ENCODE peak calls at places on chromosomes 4 and X, in five cellular contexts. One of them, this sample, is unnamed.

GRCh38 chrX:68490644-68491043 is 8.2 kb upstream of the YIPF6 start:
- DNase-seq in GM12865: peak
- DNase-seq in T follicular helper cell: no peak
- DNase-seq in gastrocnemius medialis: no peak
- DNase-seq in ELF-1: no peak
- DNase-seq in this sample: peak

GRCh38 chrX:101656817-101657216 is 2.8 kb downstream of the ARMCX2 start:
- DNase-seq in GM12865: no peak
- DNase-seq in T follicular helper cell: no peak
- DNase-seq in gastrocnemius medialis: no peak
- DNase-seq in ELF-1: no peak
- DNase-seq in this sample: no peak

GRCh38 chr4:26213317-26213716 is 107.5 kb upstream of the RBPJ start:
- DNase-seq in GM12865: no peak
- DNase-seq in T follicular helper cell: no peak
- DNase-seq in gastrocnemius medialis: no peak
- DNase-seq in ELF-1: no peak
- DNase-seq in this sample: no peak

GRCh38 chr4:38080575-38080974 is 120.4 kb downstream of the PTTG2 start:
- DNase-seq in GM12865: no peak
- DNase-seq in T follicular helper cell: no peak
- DNase-seq in gastrocnemius medialis: no peak
- DNase-seq in ELF-1: no peak
- DNase-seq in this sample: no peak

GRCh38 chrX:17860811-17861495 is at the start of gene RAI2:
- DNase-seq in GM12865: no peak
- DNase-seq in T follicular helper cell: peak
- DNase-seq in gastrocnemius medialis: no peak
- DNase-seq in ELF-1: peak
- DNase-seq in this sample: peak

GRCh38 chrX:73126240-73126639 is 46.9 kb upstream of the PABPC1L2A start:
- DNase-seq in GM12865: no peak
- DNase-seq in T follicular helper cell: no peak
- DNase-seq in gastrocnemius medialis: no peak
- DNase-seq in ELF-1: no peak
- DNase-seq in this sample: no peak

GRCh38 chr4:27514711-27515110 is 654.1 kb downstream of the STIM2 start:
- DNase-seq in GM12865: no peak
- DNase-seq in T follicular helper cell: no peak
- DNase-seq in gastrocnemius medialis: no peak
- DNase-seq in ELF-1: no peak
- DNase-seq in this sample: no peak

GRCh38 chr4:2823671-2824328 is 19.8 kb upstream of the ADD1 start:
- DNase-seq in GM12865: no peak
- DNase-seq in T follicular helper cell: no peak
- DNase-seq in gastrocnemius medialis: no peak
- DNase-seq in ELF-1: no peak
- DNase-seq in this sample: no peak

GRCh38 chrX:132489256-132490085 is 633 bp upstream of the MBNL3 start:
- DNase-seq in GM12865: peak
- DNase-seq in T follicular helper cell: peak
- DNase-seq in gastrocnemius medialis: no peak
- DNase-seq in ELF-1: peak
- DNase-seq in this sample: peak

GRCh38 chr4:79865253-79865652 is 207.8 kb downstream of the ANTXR2 start:
- DNase-seq in GM12865: no peak
- DNase-seq in T follicular helper cell: no peak
- DNase-seq in gastrocnemius medialis: no peak
- DNase-seq in ELF-1: no peak
- DNase-seq in this sample: no peak

GRCh38 chr4:184489771-184490170 is 15.4 kb upstream of the IRF2 start:
- DNase-seq in GM12865: no peak
- DNase-seq in T follicular helper cell: no peak
- DNase-seq in gastrocnemius medialis: no peak
- DNase-seq in ELF-1: no peak
- DNase-seq in this sample: no peak

GRCh38 chr4:117664706-117665444 is 369.4 kb upstream of the NDST3 start:
- DNase-seq in GM12865: no peak
- DNase-seq in T follicular helper cell: no peak
- DNase-seq in gastrocnemius medialis: no peak
- DNase-seq in ELF-1: no peak
- DNase-seq in this sample: no peak

GRCh38 chr4:170248029-170248428 is 158.3 kb upstream of the AADAT start:
- DNase-seq in GM12865: no peak
- DNase-seq in T follicular helper cell: no peak
- DNase-seq in gastrocnemius medialis: no peak
- DNase-seq in ELF-1: no peak
- DNase-seq in this sample: no peak

GRCh38 chr4:185071412-185071811 is 53.1 kb downstream of the HELT start:
- DNase-seq in GM12865: no peak
- DNase-seq in T follicular helper cell: no peak
- DNase-seq in gastrocnemius medialis: no peak
- DNase-seq in ELF-1: no peak
- DNase-seq in this sample: no peak

GRCh38 chr4:3010998-3011397 is 47.6 kb downstream of the GRK4 start:
- DNase-seq in GM12865: no peak
- DNase-seq in T follicular helper cell: no peak
- DNase-seq in gastrocnemius medialis: no peak
- DNase-seq in ELF-1: no peak
- DNase-seq in this sample: no peak

GRCh38 chr4:11650801-11651596 is 222.3 kb upstream of the HS3ST1 start:
- DNase-seq in GM12865: no peak
- DNase-seq in T follicular helper cell: no peak
- DNase-seq in gastrocnemius medialis: no peak
- DNase-seq in ELF-1: no peak
- DNase-seq in this sample: no peak

GRCh38 chr4:8834681-8835220 is 36.9 kb downstream of the HMX1 start:
- DNase-seq in GM12865: no peak
- DNase-seq in T follicular helper cell: no peak
- DNase-seq in gastrocnemius medialis: no peak
- DNase-seq in ELF-1: peak
- DNase-seq in this sample: no peak

GRCh38 chr4:86498560-86499166 is 95.5 kb upstream of the PTPN13 start:
- DNase-seq in GM12865: peak
- DNase-seq in T follicular helper cell: no peak
- DNase-seq in gastrocnemius medialis: no peak
- DNase-seq in ELF-1: no peak
- DNase-seq in this sample: peak

GRCh38 chrX:1181131-1181530 is 31.3 kb downstream of the CRLF2 start:
- DNase-seq in GM12865: no peak
- DNase-seq in T follicular helper cell: no peak
- DNase-seq in gastrocnemius medialis: no peak
- DNase-seq in ELF-1: no peak
- DNase-seq in this sample: no peak